ENCODE peak calls at places on chromosome 14, in ten cellular contexts. X is glutamatergic neuron, C is H1, A is HL-60, Y is MM.1S, S is progenitor cell of endocrine pancreas, M is HFFc6, U is cardiac muscle cell, W is body of pancreas, D is NB4. J is an unnamed sample.
A peak's percentile ranks its signal among the peaks of the same experiment; 100 is the strongest.

GRCh38 chr14:100062602-100063001 is 2.6 kb upstream of the EVL start:
- DNase-seq in U (no peak), S (no peak), X (no peak), C (no peak), M (no peak), A (no peak), Y (no peak), W (no peak), D (no peak), J (no peak)

GRCh38 chr14:20697273-20698017 is 8.9 kb downstream of the ANG start:
- DNase-seq in D (peak; percentile 77), C (no peak), X (peak; percentile 79), M (peak; percentile 67), W (peak; percentile 74), Y (peak; percentile 53), U (peak; percentile 85), S (peak; percentile 56), A (no peak), J (peak; percentile 64)

GRCh38 chr14:62546862-62547474 is 498.3 kb downstream of the KCNH5 start:
- DNase-seq in D (no peak), W (no peak), X (no peak), A (no peak), S (no peak), Y (no peak), C (no peak), U (no peak), M (no peak), J (no peak)

GRCh38 chr14:29442720-29443119 is 484.9 kb downstream of the PRKD1 start:
- DNase-seq in W (no peak), M (peak; percentile 54), U (peak; percentile 58), X (no peak), D (no peak), S (no peak), A (no peak), Y (peak; percentile 23), C (no peak), J (no peak)

GRCh38 chr14:71636820-71637471 is 295.3 kb upstream of the RGS6 start:
- DNase-seq in X (no peak), W (no peak), D (no peak), Y (peak; percentile 34), S (no peak), C (no peak), U (no peak), M (no peak), A (no peak), J (no peak)

GRCh38 chr14:24849471-24849870 is 200.5 kb downstream of the STXBP6 start:
- DNase-seq in X (no peak), S (no peak), A (no peak), M (peak; percentile 68), Y (no peak), W (no peak), D (no peak), U (no peak), C (no peak), J (no peak)

GRCh38 chr14:77268989-77269595 is 1.9 kb downstream of the NGB start:
- DNase-seq in S (no peak), D (no peak), Y (peak; percentile 14), X (no peak), W (no peak), M (no peak), U (no peak), C (no peak), A (no peak), J (no peak)

GRCh38 chr14:90608281-90608680 is 207.9 kb downstream of the TTC7B start:
- DNase-seq in U (no peak), X (no peak), W (no peak), S (no peak), C (no peak), A (no peak), Y (no peak), D (peak; percentile 62), M (no peak), J (no peak)

GRCh38 chr14:94536836-94537235 is 24.4 kb upstream of the SERPINA4 start:
- DNase-seq in C (no peak), W (no peak), Y (no peak), A (no peak), S (no peak), U (peak; percentile 20), M (no peak), X (no peak), D (peak; percentile 45), J (no peak)
- TF ChIP-seq CTCF in C (no peak), W (no peak), Y (no peak), A (no peak), S (peak; percentile 21), U (no peak), M (no peak), X (no peak), D (peak; percentile 17), J (no peak)

GRCh38 chr14:55580401-55581010 is 499 bp downstream of the KTN1 start:
- DNase-seq in D (peak; percentile 66), U (peak; percentile 30), X (peak; percentile 66), Y (peak; percentile 26), C (no peak), S (peak; percentile 30), M (no peak), W (peak; percentile 43), A (no peak), J (peak; percentile 66)
- TF ChIP-seq CTCF in D (no peak), U (no peak), X (no peak), Y (no peak), C (no peak), S (peak; percentile 27), M (no peak), W (peak; percentile 33), A (no peak), J (no peak)

DNA sequence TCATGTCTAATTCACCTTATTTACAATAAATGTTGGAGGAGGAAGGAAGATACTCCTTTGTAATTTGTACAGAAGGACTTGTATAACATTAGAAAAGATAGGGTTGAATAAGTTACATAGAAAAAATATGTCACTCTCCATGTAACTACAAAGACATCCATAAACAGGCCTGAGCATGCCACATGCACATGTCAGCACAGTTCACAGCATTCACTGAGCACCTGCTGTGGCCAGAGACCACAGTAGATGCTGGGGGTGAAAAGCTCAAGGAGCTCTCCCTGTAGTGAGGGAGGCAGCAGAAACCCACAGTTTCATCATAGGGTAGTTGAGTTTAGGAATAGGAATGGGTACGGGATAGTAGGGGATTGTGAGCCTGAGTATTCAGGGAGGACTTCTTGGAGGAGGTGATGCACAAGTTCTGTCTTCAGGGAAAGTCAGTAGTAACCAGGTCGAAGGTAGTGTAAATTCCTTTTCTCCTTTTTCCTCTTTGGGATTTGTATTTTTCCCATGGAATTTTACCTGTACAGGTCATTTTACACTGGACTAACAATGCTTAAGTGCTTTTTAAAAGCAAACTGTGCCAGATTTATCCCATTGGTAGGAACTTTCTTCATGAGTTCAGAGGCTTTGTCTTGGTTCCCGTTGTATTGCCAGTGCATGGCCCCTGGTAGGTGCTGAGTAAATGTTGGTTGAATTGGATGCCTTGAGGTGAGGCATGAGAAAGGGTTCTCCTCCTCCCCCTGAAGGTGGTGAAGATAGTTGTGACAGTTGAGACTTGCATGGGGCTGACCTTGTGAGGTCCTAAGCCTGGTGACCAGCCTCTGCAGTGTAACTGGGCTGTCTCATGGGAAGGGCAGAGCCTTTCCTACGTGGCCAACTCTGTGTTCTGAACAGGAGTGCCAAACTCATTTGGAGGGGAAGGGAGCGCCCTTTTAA is 20.2 kb downstream of the PRKCH start:
- DNase-seq in A (no peak), D (no peak), C (no peak), X (no peak), M (no peak), U (no peak), Y (no peak), S (no peak), W (no peak), J (no peak)
- TF ChIP-seq CTCF in A (no peak), D (no peak), C (no peak), X (no peak), M (no peak), U (no peak), Y (no peak), S (no peak), W (no peak), J (no peak)

GRCh38 chr14:59022144-59022543 is 166.3 kb upstream of the DAAM1 start:
- DNase-seq in X (no peak), W (no peak), Y (no peak), S (no peak), C (no peak), M (no peak), D (no peak), A (no peak), U (no peak), J (no peak)

GRCh38 chr14:59018460-59018859 is 170.0 kb upstream of the DAAM1 start:
- DNase-seq in W (no peak), C (no peak), A (no peak), X (no peak), M (no peak), D (no peak), U (no peak), S (no peak), Y (no peak), J (no peak)

GRCh38 chr14:59017285-59017965 is 171.0 kb upstream of the DAAM1 start:
- DNase-seq in M (no peak), D (no peak), X (no peak), U (no peak), C (no peak), A (no peak), Y (no peak), W (no peak), S (no peak), J (no peak)

GRCh38 chr14:59018978-59019377 is 169.5 kb upstream of the DAAM1 start:
- DNase-seq in X (no peak), S (no peak), A (no peak), M (no peak), W (no peak), D (peak; percentile 4), C (no peak), Y (no peak), U (peak; percentile 25), J (no peak)

GRCh38 chr14:59020382-59020781 is 168.1 kb upstream of the DAAM1 start:
- DNase-seq in U (peak; percentile 58), D (peak; percentile 21), M (peak; percentile 41), W (no peak), Y (no peak), C (no peak), A (no peak), X (peak; percentile 20), S (no peak), J (no peak)
- TF ChIP-seq CTCF in U (peak; percentile 55), D (peak; percentile 34), M (peak; percentile 73), W (peak; percentile 22), Y (peak; percentile 26), C (no peak), A (no peak), X (peak; percentile 43), S (peak; percentile 54), J (peak; percentile 33)

GRCh38 chr14:65824285-65824977 is 411.9 kb downstream of the FUT8 start:
- DNase-seq in X (peak; percentile 65), M (peak; percentile 71), S (peak; percentile 44), C (no peak), Y (peak; percentile 40), D (peak; percentile 69), W (peak; percentile 56), U (peak; percentile 82), A (peak; percentile 30), J (peak; percentile 70)
- TF ChIP-seq CTCF in X (peak; percentile 93), M (peak; percentile 95), S (peak; percentile 99), C (peak; percentile 38), Y (peak; percentile 71), D (peak; percentile 90), W (peak; percentile 95), U (peak; percentile 94), A (peak; percentile 44), J (peak; percentile 99)

J was measured in nephron progenitor cell.